ENCODE peak calls at places on chromosome 12, in six cellular contexts. N is HepG2, T is SK-N-SH, V is GM12878, E is K562, M is H1. I is an unnamed sample.

GRCh38 chr12:153080-153746 is 60.7 kb downstream of the SLC6A12 start:
- DNase-seq in N (peak; percentile 75), T (peak; percentile 93), V (no peak), E (peak; percentile 81), M (peak; percentile 70), I (peak; percentile 76)

GRCh38 chr12:42332301-42332894 is 6.4 kb downstream of the PPHLN1 start:
- DNase-seq in N (peak; percentile 34), T (peak; percentile 56), V (no peak), E (peak; percentile 65), M (no peak), I (peak; percentile 35)

GRCh38 chr12:4015225-4016076 is 142.3 kb upstream of the PARP11 start:
- DNase-seq in N (peak; percentile 100), T (no peak), V (no peak), E (no peak), M (no peak), I (no peak)

GRCh38 chr12:26226629-26227375 is 31.4 kb downstream of the SSPN start:
- DNase-seq in N (no peak), T (peak; percentile 73), V (no peak), E (no peak), M (peak; percentile 10), I (peak; percentile 3)

GRCh38 chr12:57461904-57462306 is 2.3 kb downstream of the GLI1 start:
- DNase-seq in N (no peak), T (no peak), V (no peak), E (no peak), M (no peak), I (no peak)

GRCh38 chr12:123427036-123427769 is 9.3 kb downstream of the RILPL2 start:
- DNase-seq in N (no peak), T (no peak), V (peak; percentile 97), E (no peak), M (no peak), I (no peak)

GRCh38 chr12:6863586-6864321 is 3.6 kb upstream of the TPI1 start:
- DNase-seq in N (no peak), T (no peak), V (no peak), E (no peak), M (no peak), I (no peak)

GRCh38 chr12:105897311-105897725 is 241.4 kb downstream of the NUAK1 start:
- DNase-seq in N (no peak), T (no peak), V (no peak), E (no peak), M (no peak), I (no peak)

GRCh38 chr12:124994435-124994975 is 1.1 kb downstream of the BRI3BP start:
- DNase-seq in N (no peak), T (no peak), V (no peak), E (peak; percentile 61), M (no peak), I (peak; percentile 97)
- TF ChIP-seq GABPA in N (no peak), T (no peak), V (no peak), E (no peak), M (no peak), I (no peak)

GRCh38 chr12:132282031-132282949 is 47.1 kb downstream of the GALNT9 start:
- DNase-seq in N (peak; percentile 35), T (no peak), V (no peak), E (no peak), M (no peak), I (no peak)
- TF ChIP-seq GABPA in N (no peak), T (no peak), V (no peak), E (no peak), M (no peak), I (no peak)

DNA sequence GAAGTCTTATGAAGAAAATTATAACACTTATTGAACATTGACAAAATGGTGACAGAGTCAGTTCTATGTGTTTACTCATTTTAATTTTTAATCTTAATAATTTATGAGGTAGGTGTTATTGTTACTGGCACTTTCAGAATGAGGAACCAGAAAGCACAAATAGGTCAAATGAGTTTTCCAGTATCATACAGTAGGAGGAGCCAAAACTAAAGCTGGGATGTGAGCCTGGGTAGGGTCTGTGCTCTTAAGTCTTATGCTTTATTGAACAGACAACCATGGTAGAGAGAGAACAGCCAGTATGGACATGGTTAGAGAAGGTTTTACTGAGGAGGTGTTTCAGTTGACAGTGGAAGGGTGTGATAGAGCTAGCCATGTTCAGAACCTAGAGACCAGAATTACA is 775.7 kb downstream of the TMTC2 start:
- DNase-seq in N (no peak), T (no peak), V (no peak), E (no peak), M (no peak), I (no peak)
- TF ChIP-seq GABPA in N (no peak), T (no peak), V (no peak), E (no peak), M (no peak), I (no peak)

GRCh38 chr12:132186857-132187620 is 42.8 kb downstream of the NOC4L start:
- DNase-seq in N (no peak), T (no peak), V (no peak), E (no peak), M (no peak), I (no peak)
- TF ChIP-seq GABPA in N (no peak), T (no peak), V (no peak), E (no peak), M (no peak), I (no peak)

GRCh38 chr12:27477049-27477448 is 30.5 kb downstream of the SMCO2 start:
- DNase-seq in N (no peak), T (no peak), V (no peak), E (no peak), M (no peak), I (no peak)
- TF ChIP-seq GABPA in N (no peak), T (no peak), V (no peak), E (no peak), M (no peak), I (no peak)

GRCh38 chr12:113658030-113658655 is 186.5 kb upstream of the LHX5 start:
- DNase-seq in N (no peak), T (no peak), V (no peak), E (no peak), M (no peak), I (no peak)
- TF ChIP-seq GABPA in N (no peak), T (no peak), V (no peak), E (no peak), M (no peak), I (no peak)

GRCh38 chr12:45725631-45726593 is 3.6 kb upstream of the ARID2 start:
- DNase-seq in N (peak; percentile 33), T (peak; percentile 42), V (no peak), E (peak; percentile 56), M (no peak), I (peak; percentile 42)
- TF ChIP-seq GABPA in N (no peak), T (no peak), V (no peak), E (peak; percentile 8), M (no peak), I (no peak)

DNA sequence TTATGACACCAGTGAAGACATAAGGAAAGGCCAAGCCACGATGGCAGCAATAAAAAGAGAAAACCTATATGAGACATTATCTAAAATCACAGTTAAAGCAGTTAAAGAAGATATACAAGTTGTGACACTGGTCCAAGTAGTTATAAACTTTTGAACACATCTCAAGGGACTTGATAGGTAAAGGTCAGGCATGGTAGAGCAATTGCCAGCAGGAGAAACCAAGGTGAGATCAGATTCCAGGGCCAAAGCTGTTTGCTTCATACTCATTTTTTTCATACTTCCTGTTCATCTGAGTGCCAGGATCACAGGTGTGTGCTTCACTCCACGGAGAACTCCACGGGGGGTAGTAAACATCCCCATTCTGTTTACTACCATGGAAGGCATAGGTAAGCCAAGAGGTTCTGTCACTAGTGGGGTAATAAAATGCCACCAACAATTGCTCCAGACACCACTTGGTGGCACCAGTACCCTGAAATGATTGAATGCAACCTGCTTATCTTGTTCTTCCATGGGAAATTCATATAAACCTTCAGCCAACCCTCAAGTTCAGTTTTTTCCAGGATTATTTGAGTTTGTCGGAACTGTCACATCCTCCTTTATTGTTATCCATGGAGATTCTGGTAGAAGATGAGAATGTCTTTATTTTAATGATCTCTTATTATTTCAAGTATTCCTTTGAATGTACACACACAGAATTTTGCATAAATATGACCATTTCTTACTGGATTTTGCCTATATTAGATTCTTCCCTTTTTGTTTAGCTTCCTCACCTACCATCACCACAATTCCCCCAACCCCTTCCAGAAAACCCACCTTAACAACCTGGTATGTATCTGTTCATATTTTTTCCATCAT is 59.2 kb upstream of the TSPAN8 start:
- DNase-seq in N (peak; percentile 28), T (peak; percentile 13), V (no peak), E (peak; percentile 79), M (no peak), I (no peak)
- TF ChIP-seq GABPA in N (no peak), T (no peak), V (no peak), E (no peak), M (no peak), I (no peak)

GRCh38 chr12:90112668-90113067 is 404.0 kb upstream of the ATP2B1 start:
- DNase-seq in N (no peak), T (no peak), V (no peak), E (no peak), M (no peak), I (no peak)

GRCh38 chr12:90106568-90106967 is 397.9 kb upstream of the ATP2B1 start:
- DNase-seq in N (no peak), T (no peak), V (no peak), E (no peak), M (no peak), I (no peak)

GRCh38 chr12:90111646-90112565 is 403.3 kb upstream of the ATP2B1 start:
- DNase-seq in N (no peak), T (no peak), V (no peak), E (no peak), M (no peak), I (no peak)
- TF ChIP-seq GABPA in N (no peak), T (no peak), V (no peak), E (no peak), M (no peak), I (no peak)

GRCh38 chr12:74689071-74689655 is 151.5 kb downstream of the ATXN7L3B start:
- DNase-seq in N (peak; percentile 20), T (peak; percentile 5), V (no peak), E (peak; percentile 29), M (no peak), I (no peak)
- TF ChIP-seq GABPA in N (no peak), T (no peak), V (no peak), E (no peak), M (no peak), I (no peak)